ENCODE peak calls at places on chromosomes 1 and 21, in nine cellular contexts. D, J, A, B, I, F, X, W and Y are unnamed samples.

GRCh38 chr1:40625476-40626382 is 39.8 kb downstream of the RIMS3 start:
- DNase-seq in J (peak), I (no peak), X (no peak), A (no peak), D (no peak), B (no peak), F (no peak), W (no peak), Y (peak)

GRCh38 chr1:68975534-68975933 is 478.7 kb upstream of the DEPDC1 start:
- DNase-seq in A (no peak), B (no peak), X (no peak), J (peak), F (no peak), I (no peak), D (no peak), W (no peak), Y (peak)

GRCh38 chr1:18481921-18482701 is 1.4 kb downstream of the KLHDC7A start:
- DNase-seq in A (no peak), X (no peak), D (no peak), W (no peak), J (peak), F (no peak), B (no peak), I (no peak), Y (no peak)

GRCh38 chr1:223887724-223888428 is 42.1 kb upstream of the TP53BP2 start:
- DNase-seq in B (no peak), J (peak), W (no peak), F (no peak), D (peak), X (no peak), A (no peak), I (no peak), Y (peak)

GRCh38 chr21:25708467-25709065 is 26.1 kb downstream of the ATP5PF start:
- DNase-seq in J (peak), B (peak), W (no peak), F (peak), I (peak), D (peak), A (peak), X (peak), Y (peak)

GRCh38 chr1:110617116-110617515 is 11.0 kb upstream of the KCNA2 start:
- DNase-seq in W (no peak), A (no peak), B (no peak), I (no peak), D (no peak), J (no peak), F (no peak), X (no peak), Y (no peak)

GRCh38 chr21:20802201-20802600 is 196.0 kb upstream of the NCAM2 start:
- DNase-seq in X (no peak), B (no peak), I (no peak), D (no peak), F (no peak), A (no peak), J (no peak), W (no peak), Y (no peak)

GRCh38 chr1:201254625-201255469 is 28.5 kb upstream of the PKP1 start:
- DNase-seq in F (peak), W (peak), I (peak), D (no peak), B (peak), A (peak), X (peak), J (peak), Y (no peak)

GRCh38 chr1:203306970-203307541 is 1.7 kb downstream of the BTG2 start:
- DNase-seq in F (no peak), D (no peak), J (no peak), B (no peak), I (peak), W (no peak), X (no peak), A (no peak), Y (peak)

GRCh38 chr1:51119331-51119730 is 17.3 kb downstream of the C1orf185 start:
- DNase-seq in B (no peak), W (no peak), I (no peak), D (no peak), J (no peak), X (no peak), A (no peak), F (no peak), Y (no peak)

GRCh38 chr1:9263276-9263855 is 28.8 kb downstream of the H6PD start:
- DNase-seq in W (no peak), B (no peak), J (no peak), D (no peak), F (no peak), A (no peak), I (no peak), X (no peak), Y (no peak)

GRCh38 chr1:111604931-111605330 is 14.7 kb upstream of the RAP1A start:
- DNase-seq in W (no peak), A (no peak), J (peak), F (no peak), I (no peak), X (no peak), D (no peak), B (no peak), Y (peak)

GRCh38 chr1:22154063-22154462 is 11.2 kb upstream of the WNT4 start:
- DNase-seq in J (no peak), I (no peak), W (no peak), D (no peak), F (no peak), B (no peak), A (no peak), X (no peak), Y (no peak)